ENCODE peak calls at places on chromosomes 1 and 21, in ten cellular contexts. Z, M, K, S, H, P, C, B, U and Q are unnamed samples. For H3K9me3, the result is how much of the 10 kb centered on the place peaks cover.

GRCh38 chr1:226640288-226640687 is 91.7 kb downstream of the STUM start:
- DNase-seq in Z (no peak), M (peak), K (no peak), S (no peak), H (peak), P (no peak), C (no peak), B (no peak), U (peak), Q (no peak)

GRCh38 chr1:180533571-180533987 is 25.2 kb upstream of the OVAAL start:
- DNase-seq in Z (peak), M (peak), K (peak), S (peak), H (peak), P (peak), C (peak), B (peak), U (peak), Q (peak)

GRCh38 chr1:17010601-17011438 is 908 bp downstream of the ATP13A2 start:
- DNase-seq in Z (no peak), M (peak), K (peak), S (peak), H (peak), P (no peak), C (no peak), B (peak), U (peak), Q (peak)

GRCh38 chr1:34128186-34128889 is 36.7 kb downstream of the CSMD2 start:
- DNase-seq in Z (no peak), M (no peak), K (no peak), S (no peak), H (no peak), P (no peak), C (no peak), B (no peak), U (no peak), Q (no peak)

GRCh38 chr1:93746009-93746408 is 64.4 kb upstream of the BCAR3 start:
- DNase-seq in Z (no peak), M (no peak), K (no peak), S (no peak), H (no peak), P (no peak), C (no peak), B (peak), U (no peak), Q (no peak)

GRCh38 chr21:25506887-25507286 is 100.4 kb downstream of the MRPL39 start:
- DNase-seq in Z (no peak), M (no peak), K (no peak), S (no peak), H (no peak), P (no peak), C (no peak), B (no peak), U (no peak), Q (no peak)

GRCh38 chr1:209326876-209327275 is 256.6 kb upstream of the CAMK1G start:
- DNase-seq in Z (no peak), M (no peak), K (no peak), S (no peak), H (no peak), P (no peak), C (no peak), B (no peak), U (no peak), Q (no peak)

GRCh38 chr1:236853916-236854601 is 59.0 kb downstream of the MTR start:
- DNase-seq in Z (no peak), M (no peak), K (no peak), S (no peak), H (no peak), P (no peak), C (no peak), B (no peak), U (no peak), Q (no peak)

GRCh38 chr1:234544094-234544579 is 65.2 kb upstream of the TARBP1 start:
- DNase-seq in Z (no peak), M (no peak), K (peak), S (peak), H (peak), P (no peak), C (no peak), B (peak), U (peak), Q (no peak)

GRCh38 chr1:213989071-213989739 is 1.4 kb downstream of the PROX1 start:
- DNase-seq in Z (no peak), M (no peak), K (no peak), S (no peak), H (no peak), P (no peak), C (no peak), B (peak), U (no peak), Q (no peak)

GRCh38 chr1:91221017-91221416 is 183.6 kb downstream of the HFM1 start:
- DNase-seq in Z (no peak), M (no peak), K (no peak), S (no peak), H (no peak), P (no peak), C (no peak), B (no peak), U (no peak), Q (no peak)

GRCh38 chr1:151012684-151013471 is 4.6 kb downstream of the PRUNE1 start:
- DNase-seq in Z (no peak), M (no peak), K (no peak), S (no peak), H (no peak), P (no peak), C (no peak), B (peak), U (no peak), Q (no peak)

GRCh38 chr1:197948926-197949899 is 32.0 kb downstream of the LHX9 start:
- DNase-seq in Z (no peak), M (no peak), K (no peak), S (no peak), H (no peak), P (no peak), C (no peak), B (no peak), U (no peak), Q (no peak)

GRCh38 chr1:86156571-86157455 is at the start of gene COL24A1:
- DNase-seq in Z (no peak), M (peak), K (peak), S (no peak), H (no peak), P (peak), C (peak), B (peak), U (peak), Q (peak)

GRCh38 chr1:85313888-85314696 is 37.7 kb upstream of the BCL10 start:
- DNase-seq in Z (no peak), M (no peak), K (peak), S (no peak), H (no peak), P (no peak), C (no peak), B (peak), U (peak), Q (no peak)

GRCh38 chr1:25881266-25881665 is 5.8 kb upstream of the PAQR7 start:
- DNase-seq in Z (no peak), M (peak), K (no peak), S (no peak), H (no peak), P (no peak), C (no peak), B (no peak), U (no peak), Q (no peak)

DNA sequence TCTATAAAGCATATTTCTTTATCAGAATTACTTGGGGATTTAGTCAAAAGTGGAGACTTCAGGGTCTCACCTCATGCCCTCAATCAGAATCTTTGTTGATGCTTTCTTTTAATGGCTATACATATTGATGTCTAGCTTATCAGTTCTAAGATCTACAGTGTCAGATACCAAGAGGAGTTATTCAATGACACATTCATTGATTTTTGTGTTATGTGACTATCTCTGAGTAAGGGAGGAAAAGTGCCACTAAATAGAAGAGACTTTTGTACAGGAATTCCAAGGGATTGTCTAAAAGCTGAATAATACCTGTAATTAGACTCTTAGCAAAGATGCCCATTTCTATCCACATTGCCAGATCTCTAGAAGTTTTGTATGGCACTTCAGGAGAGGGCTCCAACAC is 87.2 kb downstream of the HLX start:
- DNase-seq in Z (no peak), M (no peak), K (no peak), S (no peak), H (no peak), P (no peak), C (no peak), B (no peak), U (no peak), Q (no peak)
- H3K27ac ChIP-seq in Z (no peak), M (no peak), K (no peak), S (no peak), H (no peak), P (no peak), C (peak), B (no peak), U (no peak), Q (no peak)

DNA sequence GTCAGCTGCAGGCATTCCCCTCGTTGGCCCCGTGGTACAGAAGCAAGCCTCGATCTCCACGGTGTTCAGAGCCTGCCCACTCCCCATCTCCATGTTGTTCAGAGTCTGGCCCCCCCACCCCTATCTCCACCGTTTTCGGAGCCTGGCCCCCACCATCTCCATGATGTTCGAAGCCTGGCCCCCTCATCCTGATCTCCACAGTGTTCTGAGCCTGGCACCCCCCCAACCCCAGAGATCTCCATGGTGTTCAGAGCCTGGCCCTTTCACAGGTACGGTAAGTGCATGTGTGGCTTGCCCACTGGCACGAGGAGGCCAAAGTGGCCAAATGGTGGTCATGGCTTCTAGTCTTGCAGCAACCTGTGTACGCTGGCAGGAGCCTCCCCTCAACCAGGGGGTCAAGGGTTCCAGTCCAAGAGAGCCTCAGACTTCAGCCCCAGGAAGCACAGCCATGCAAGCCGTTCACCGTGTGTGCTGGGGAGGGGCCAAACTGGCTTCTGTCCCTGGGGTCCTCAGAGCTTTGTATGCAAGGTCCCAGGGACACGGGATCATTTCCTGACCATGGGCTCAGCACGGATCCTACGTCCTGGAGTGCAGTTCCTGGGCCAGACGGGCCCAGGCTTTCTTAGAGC is 13.3 kb upstream of the PCBP3 start:
- DNase-seq in Z (no peak), M (no peak), K (no peak), S (no peak), H (no peak), P (no peak), C (no peak), B (no peak), U (no peak), Q (no peak)
- H3K9me3 ChIP-seq in Z (under half), M (under half), K (under half), S (under half), H (under half), P (under half), C (under half), B (under half), U (under half), Q (under half)

DNA sequence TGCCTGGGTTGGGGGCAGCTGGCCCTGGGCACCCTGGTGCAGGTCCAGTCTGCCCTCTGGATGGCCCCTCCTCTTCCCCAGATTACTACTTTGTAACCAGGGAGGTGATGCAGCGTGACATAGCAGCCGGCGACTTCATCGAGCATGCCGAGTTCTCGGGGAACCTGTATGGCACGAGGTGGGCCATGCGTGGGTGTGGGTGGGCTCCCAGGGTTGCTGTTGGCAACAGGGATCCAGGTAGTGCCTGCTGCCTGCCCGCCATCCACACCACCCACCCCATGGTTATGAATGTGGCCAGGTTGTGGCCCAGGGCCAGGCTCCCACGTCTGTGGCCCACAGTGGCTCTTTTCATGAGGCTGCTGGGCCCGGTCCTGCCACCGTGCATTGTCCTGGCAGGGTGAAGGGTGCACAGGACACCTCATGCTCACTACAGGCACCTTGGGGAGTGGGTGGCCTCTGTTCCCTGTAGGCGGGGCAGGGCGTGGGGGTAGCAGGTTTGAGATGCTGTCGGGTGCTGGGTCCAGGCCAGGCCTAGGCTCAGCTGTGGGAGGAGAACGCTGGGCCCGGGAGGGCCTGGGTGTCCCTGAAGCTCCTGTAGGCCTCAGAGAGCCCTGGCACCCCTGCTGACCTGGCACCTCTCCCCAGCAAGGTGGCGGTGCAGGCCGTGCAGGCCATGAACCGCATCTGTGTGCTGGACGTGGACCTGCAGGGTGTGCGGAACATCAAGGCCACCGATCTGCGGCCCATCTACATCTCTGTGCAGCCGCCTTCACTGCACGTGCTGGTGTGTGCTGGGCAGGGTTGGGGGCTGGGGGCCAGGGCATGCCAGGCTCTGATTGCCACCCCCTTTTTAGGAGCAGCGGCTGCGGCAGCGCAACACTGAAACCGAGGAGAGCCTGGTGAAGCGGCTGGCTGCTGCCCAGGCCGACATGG is 2.7 kb upstream of the GJC2 start:
- DNase-seq in Z (no peak), M (peak), K (no peak), S (no peak), H (no peak), P (no peak), C (no peak), B (no peak), U (peak), Q (no peak)
- H3K27ac ChIP-seq in Z (no peak), M (peak), K (no peak), S (no peak), H (no peak), P (no peak), C (no peak), B (no peak), U (no peak), Q (no peak)

GRCh38 chr1:4303303-4303702 is 351.1 kb upstream of the AJAP1 start:
- DNase-seq in Z (no peak), M (no peak), K (no peak), S (no peak), H (no peak), P (no peak), C (no peak), B (no peak), U (no peak), Q (no peak)

GRCh38 chr1:4298333-4298732 is 356.1 kb upstream of the AJAP1 start:
- DNase-seq in Z (no peak), M (no peak), K (no peak), S (no peak), H (no peak), P (no peak), C (no peak), B (no peak), U (no peak), Q (no peak)
- H3K9me3 ChIP-seq in Z (under half), M (under half), K (under half), S (under half), H (under half), P (under half), C (under half), B (under half), U (under half), Q (under half)

DNA sequence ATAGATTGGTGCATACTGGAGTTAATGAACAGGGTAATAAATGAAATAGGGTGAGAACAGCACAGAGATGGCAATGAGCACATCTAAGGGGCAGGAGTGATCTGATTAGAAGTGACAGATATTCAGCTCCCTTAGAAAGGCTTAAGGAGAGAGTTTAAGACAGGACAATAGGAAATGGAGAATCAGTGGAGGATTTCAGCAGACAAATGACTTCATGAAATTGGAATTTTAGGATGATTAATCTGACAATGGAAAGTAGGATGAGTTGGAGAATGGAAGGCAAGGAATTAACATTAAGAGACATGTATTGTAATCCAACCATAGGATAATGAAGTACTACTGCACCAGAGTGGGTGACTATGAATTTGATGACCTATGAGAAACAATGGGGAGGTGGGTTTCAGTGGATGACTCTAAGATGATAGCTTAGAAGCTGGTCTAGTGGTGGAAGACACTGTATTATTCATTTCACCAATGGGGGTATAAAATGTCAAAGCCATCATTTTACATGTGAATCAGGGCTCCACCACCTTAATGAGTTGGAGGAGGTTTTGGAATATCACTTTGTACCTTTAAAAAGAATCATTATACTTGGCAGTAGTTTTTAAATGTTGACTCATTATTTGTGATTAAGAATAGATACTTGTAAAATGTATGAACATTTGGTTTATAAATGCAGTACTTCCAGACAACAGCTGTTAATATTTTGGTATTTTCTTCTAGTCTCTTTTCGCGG is 139.1 kb downstream of the PLA2G4A start:
- DNase-seq in Z (no peak), M (no peak), K (no peak), S (no peak), H (no peak), P (peak), C (no peak), B (no peak), U (no peak), Q (no peak)
- H3K27ac ChIP-seq in Z (no peak), M (no peak), K (no peak), S (no peak), H (no peak), P (no peak), C (no peak), B (no peak), U (no peak), Q (no peak)

GRCh38 chr1:152224093-152224492 is at the start of gene HRNR:
- DNase-seq in Z (no peak), M (no peak), K (no peak), S (no peak), H (no peak), P (no peak), C (no peak), B (no peak), U (no peak), Q (no peak)
- H3K9me3 ChIP-seq in Z (under half), M (under half), K (under half), S (under half), H (under half), P (under half), C (under half), B (under half), U (under half), Q (under half)

GRCh38 chr1:11788549-11789053 is 17.2 kb downstream of the MTHFR start:
- DNase-seq in Z (no peak), M (no peak), K (no peak), S (no peak), H (no peak), P (no peak), C (no peak), B (peak), U (peak), Q (peak)
- H3K27ac ChIP-seq in Z (no peak), M (peak), K (peak), S (no peak), H (peak), P (no peak), C (no peak), B (peak), U (no peak), Q (peak)

GRCh38 chr1:79694241-79694640 is 687.7 kb upstream of the ADGRL4 start:
- DNase-seq in Z (no peak), M (no peak), K (no peak), S (no peak), H (no peak), P (no peak), C (no peak), B (no peak), U (no peak), Q (no peak)
- H3K9me3 ChIP-seq in Z (under half), M (under half), K (under half), S (under half), H (under half), P (under half), C (under half), B (under half), U (under half), Q (under half)

DNA sequence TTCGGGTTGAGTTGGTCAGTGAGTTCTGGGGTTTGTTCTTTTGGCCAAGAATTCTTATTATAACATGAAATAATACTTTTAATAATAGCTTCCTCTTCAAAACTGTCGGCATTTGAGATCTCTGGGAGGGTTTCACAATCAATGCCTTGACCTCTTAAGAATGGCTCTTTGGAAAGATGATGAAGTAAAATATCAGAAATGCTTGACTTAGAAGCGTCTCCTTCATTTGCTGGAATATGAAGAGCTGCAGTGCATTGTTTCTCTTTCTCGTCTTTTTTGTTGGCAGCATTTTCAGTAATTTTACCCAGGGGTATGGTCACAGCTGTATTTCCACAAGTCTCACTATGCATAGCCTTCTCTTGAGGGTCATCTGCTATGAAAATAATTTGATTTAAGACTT is 4.8 kb downstream of the AKNAD1 start:
- DNase-seq in Z (no peak), M (no peak), K (no peak), S (no peak), H (no peak), P (no peak), C (no peak), B (no peak), U (no peak), Q (no peak)
- H3K27ac ChIP-seq in Z (no peak), M (peak), K (no peak), S (peak), H (peak), P (no peak), C (no peak), B (no peak), U (no peak), Q (no peak)

DNA sequence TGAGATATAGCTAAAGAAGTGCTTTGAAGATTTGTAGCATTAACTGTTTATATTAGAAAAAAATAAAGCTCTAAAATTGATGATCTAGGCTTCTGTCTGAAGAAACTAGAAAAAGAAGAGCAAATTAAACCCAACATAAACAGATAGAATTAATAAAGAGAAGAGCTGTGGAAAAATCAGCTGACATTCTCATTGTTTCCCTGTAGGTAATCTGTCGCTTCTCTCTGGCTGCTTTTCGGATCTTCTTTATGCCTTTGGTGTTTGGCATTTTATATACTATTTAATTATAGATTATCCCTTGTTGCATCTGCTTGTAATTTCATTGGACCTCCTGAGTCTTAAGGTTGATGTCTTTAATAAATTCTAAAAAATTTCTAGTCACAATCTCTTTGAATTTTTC is 59.8 kb downstream of the MPZL1 start:
- DNase-seq in Z (no peak), M (no peak), K (no peak), S (no peak), H (no peak), P (no peak), C (no peak), B (no peak), U (no peak), Q (no peak)
- H3K9me3 ChIP-seq in Z (under half), M (under half), K (under half), S (under half), H (under half), P (under half), C (under half), B (under half), U (under half), Q (under half)